ENCODE peak calls at places on chromosomes 11 and 22, in five cellular contexts. I, Q, O, J and C are unnamed samples.

GRCh38 chr11:64100345-64100744 is 64.6 kb downstream of the FLRT1 start:
- DNase-seq in Q (no peak), J (no peak), I (peak), O (no peak), C (no peak)

GRCh38 chr11:65041206-65042035 is at the start of gene SAC3D1:
- DNase-seq in J (no peak), Q (peak), O (peak), I (peak), C (no peak)

GRCh38 chr11:40722179-40722795 is 737.2 kb downstream of the LRRC4C start:
- DNase-seq in Q (peak), O (no peak), I (peak), J (no peak), C (no peak)

GRCh38 chr22:21032037-21032842 is at the start of gene SLC7A4:
- DNase-seq in I (no peak), J (no peak), Q (no peak), O (no peak), C (peak)

GRCh38 chr11:64855596-64856304 is 11.3 kb upstream of the CDC42BPG start:
- DNase-seq in I (no peak), Q (no peak), J (no peak), O (no peak), C (no peak)

GRCh38 chr22:39349967-39350802 is at the start of gene SYNGR1:
- DNase-seq in I (no peak), J (no peak), Q (no peak), O (no peak), C (no peak)

GRCh38 chr11:8440649-8441048 is 153.4 kb downstream of the STK33 start:
- DNase-seq in J (no peak), I (no peak), Q (no peak), O (no peak), C (no peak)

GRCh38 chr22:20084547-20085413 is 4.7 kb downstream of the DGCR8 start:
- DNase-seq in I (no peak), Q (peak), O (no peak), J (no peak), C (peak)

GRCh38 chr11:17263803-17264202 is 12.7 kb upstream of the NUCB2 start:
- DNase-seq in J (no peak), I (no peak), O (no peak), Q (peak), C (no peak)

GRCh38 chr11:67117667-67118058 is 1.4 kb upstream of the KDM2A start:
- DNase-seq in J (no peak), I (peak), O (peak), Q (no peak), C (no peak)

GRCh38 chr11:76673164-76674142 is 2.9 kb upstream of the LRRC32 start:
- DNase-seq in Q (no peak), I (no peak), J (no peak), O (no peak), C (no peak)

GRCh38 chr11:1458340-1459218 is 28.0 kb downstream of the MOB2 start:
- DNase-seq in J (no peak), Q (peak), I (no peak), O (peak), C (no peak)

GRCh38 chr22:40694409-40694808 is 15.1 kb downstream of the MCHR1 start:
- DNase-seq in I (no peak), J (no peak), Q (peak), O (no peak), C (no peak)

GRCh38 chr11:109960831-109961230 is 132.4 kb upstream of the ZC3H12C start:
- DNase-seq in J (peak), I (no peak), Q (peak), O (peak), C (no peak)

GRCh38 chr11:69380451-69380901 is 86.5 kb downstream of the MYEOV start:
- DNase-seq in Q (no peak), O (no peak), J (no peak), I (no peak), C (peak)

GRCh38 chr11:59114344-59114743 is 7.3 kb downstream of the FAM111B start:
- DNase-seq in Q (no peak), I (no peak), J (no peak), O (no peak), C (no peak)

GRCh38 chr22:45225732-45226560 is 14.7 kb downstream of the KIAA0930 start:
- DNase-seq in O (peak), I (no peak), J (no peak), Q (peak), C (peak)

GRCh38 chr11:1126935-1127663 is 30.7 kb upstream of the MUC5AC start:
- DNase-seq in O (peak), J (no peak), Q (no peak), I (no peak), C (peak)

GRCh38 chr11:125413226-125413625 is 82.8 kb downstream of the FEZ1 start:
- DNase-seq in O (peak), J (no peak), Q (no peak), I (no peak), C (no peak)

GRCh38 chr22:49639956-49640355 is 187.7 kb downstream of the BRD1 start:
- DNase-seq in I (no peak), J (no peak), Q (no peak), O (no peak), C (no peak)

GRCh38 chr11:31844351-31844750 is 33.2 kb upstream of the PAX6 start:
- DNase-seq in O (no peak), J (no peak), Q (peak), I (no peak), C (no peak)

GRCh38 chr11:55849037-55849436 is 10.5 kb downstream of the OR5D16 start:
- DNase-seq in Q (no peak), J (no peak), O (no peak), I (no peak), C (no peak)

GRCh38 chr22:31020334-31020733 is 51.3 kb downstream of the TUG1 start:
- DNase-seq in J (no peak), O (no peak), I (no peak), Q (no peak), C (no peak)
- TF ChIP-seq CTCF in J (no peak), O (no peak), I (no peak), Q (no peak), C (no peak)

GRCh38 chr11:36306888-36307287 is 10.8 kb downstream of the PRR5L start:
- DNase-seq in I (no peak), O (no peak), Q (peak), J (no peak), C (no peak)
- TF ChIP-seq CTCF in I (peak), O (peak), Q (peak), J (peak), C (peak)

GRCh38 chr11:79402912-79403311 is 37.9 kb downstream of the TENM4 start:
- DNase-seq in Q (no peak), J (no peak), O (no peak), I (no peak), C (no peak)

GRCh38 chr11:79404325-79404724 is 36.5 kb downstream of the TENM4 start:
- DNase-seq in I (no peak), Q (peak), O (no peak), J (peak), C (no peak)

GRCh38 chr11:79400206-79400605 is 40.6 kb downstream of the TENM4 start:
- DNase-seq in O (no peak), Q (no peak), J (no peak), I (no peak), C (no peak)

GRCh38 chr11:79403839-79404238 is 37.0 kb downstream of the TENM4 start:
- DNase-seq in I (no peak), Q (no peak), J (no peak), O (no peak), C (no peak)

GRCh38 chr11:79400717-79401330 is 40.0 kb downstream of the TENM4 start:
- DNase-seq in I (peak), J (no peak), O (no peak), Q (peak), C (no peak)
- TF ChIP-seq CTCF in I (peak), J (peak), O (peak), Q (peak), C (peak)

DNA sequence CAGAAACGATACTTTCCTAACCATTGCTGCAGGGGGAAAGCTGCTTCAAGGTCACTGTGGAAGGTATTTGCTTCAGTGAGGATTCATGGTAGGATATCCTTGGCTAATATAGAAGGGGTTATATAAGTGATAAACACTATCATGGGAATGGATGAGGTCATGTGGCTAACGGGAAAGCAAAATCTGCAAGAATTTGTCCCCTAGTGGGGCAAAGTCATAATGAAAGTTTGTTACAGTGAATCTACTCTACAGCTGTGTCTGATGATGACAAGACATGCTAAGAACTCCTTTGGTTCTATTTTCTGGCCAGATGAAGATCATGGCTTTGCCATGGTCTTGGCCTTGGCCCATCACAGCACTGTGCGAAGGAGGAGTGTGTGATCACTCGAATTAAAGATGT is 13.8 kb downstream of the MMP20 start:
- DNase-seq in O (no peak), I (peak), J (no peak), Q (no peak), C (no peak)
- TF ChIP-seq CTCF in O (no peak), I (peak), J (no peak), Q (no peak), C (no peak)

DNA sequence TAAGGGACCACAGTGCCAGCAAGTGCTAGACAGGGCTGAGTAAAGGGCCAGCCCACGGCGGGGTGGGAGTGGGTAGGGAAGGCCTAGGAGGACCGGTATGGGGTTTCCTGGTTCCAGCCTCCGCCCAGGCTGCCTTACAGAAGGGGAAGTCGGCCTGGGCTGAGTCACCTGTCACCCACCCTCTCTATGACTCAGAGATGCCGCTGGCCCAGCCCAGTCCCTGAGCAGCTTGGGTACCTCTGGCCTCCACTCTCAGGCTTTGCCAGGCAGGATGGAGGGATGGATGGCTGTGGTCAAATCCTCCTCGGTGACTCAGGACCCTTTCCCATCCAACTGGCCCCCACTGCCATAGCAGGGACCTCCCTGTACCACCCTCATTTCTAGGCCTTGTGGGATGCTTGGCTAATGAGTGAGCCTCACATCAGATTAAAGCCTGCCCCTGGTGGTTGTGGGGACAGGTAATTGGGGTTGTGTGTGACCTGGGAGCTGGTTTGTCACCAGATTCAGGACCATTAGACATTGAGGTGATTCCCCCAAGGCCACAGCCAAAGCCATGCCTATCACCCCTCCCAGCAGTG is 13.9 kb downstream of the SLC35E4 start:
- DNase-seq in I (peak), O (peak), Q (peak), J (no peak), C (peak)
- TF ChIP-seq CTCF in I (no peak), O (no peak), Q (peak), J (no peak), C (peak)

GRCh38 chr11:13225058-13226001 is 52.3 kb upstream of the BMAL1 start:
- DNase-seq in Q (no peak), J (no peak), I (no peak), O (no peak), C (no peak)
- TF ChIP-seq CTCF in Q (no peak), J (no peak), I (no peak), O (no peak), C (no peak)